ENCODE peak calls at places on chromosomes 3 and 15, in four cellular contexts. A is fibroblast of lung, Z is PC-3, Y is A549. K is an unnamed sample.
A peak's percentile ranks its signal among the peaks of the same experiment; 100 is the strongest.

GRCh38 chr3:72186485-72186864 is 401.5 kb upstream of the PROK2 start:
- DNase-seq in A (peak; percentile 76), Y (no peak), Z (peak; percentile 39), K (peak; percentile 75)

GRCh38 chr3:142947799-142948575 is 15.5 kb downstream of the PAQR9 start:
- DNase-seq in A (peak; percentile 46), Y (no peak), Z (peak; percentile 71), K (peak; percentile 81)

GRCh38 chr3:173826901-173827609 is 429.5 kb downstream of the NLGN1 start:
- DNase-seq in Z (no peak), A (peak; percentile 85), Y (no peak), K (peak; percentile 69)

GRCh38 chr15:81302605-81303204 is 21.2 kb downstream of the STARD5 start:
- DNase-seq in Y (no peak), Z (no peak), A (no peak), K (no peak)

GRCh38 chr3:194082596-194083220 is 53.2 kb upstream of the HES1 start:
- DNase-seq in Y (no peak), A (peak; percentile 23), Z (no peak), K (peak; percentile 90)

GRCh38 chr3:157119369-157119951 is 40.5 kb downstream of the CCNL1 start:
- DNase-seq in Y (no peak), A (no peak), Z (peak; percentile 45), K (no peak)

GRCh38 chr15:97959738-97960363 is 652 bp upstream of the ARRDC4 start:
- DNase-seq in Z (no peak), A (no peak), Y (no peak), K (peak; percentile 34)

GRCh38 chr3:98903099-98903498 is 1.6 kb upstream of the DCBLD2 start:
- DNase-seq in Y (peak; percentile 52), A (peak; percentile 71), Z (peak; percentile 51), K (peak; percentile 21)

GRCh38 chr3:172397716-172398405 is 50.4 kb downstream of the GHSR start:
- DNase-seq in Y (peak; percentile 7), Z (peak; percentile 49), A (peak; percentile 25), K (no peak)

GRCh38 chr3:58683001-58683845 is 16.6 kb upstream of the FAM3D start:
- DNase-seq in Z (peak; percentile 23), Y (no peak), A (peak; percentile 90), K (peak; percentile 44)

GRCh38 chr3:33211444-33211843 is 7.2 kb downstream of the SUSD5 start:
- DNase-seq in Z (peak; percentile 95), A (peak; percentile 91), Y (peak; percentile 51), K (peak; percentile 79)

GRCh38 chr3:197600796-197601565 is 45.2 kb upstream of the BDH1 start:
- DNase-seq in A (peak; percentile 76), Y (no peak), Z (no peak), K (peak; percentile 81)

GRCh38 chr3:182388506-182388905 is 404.8 kb upstream of the ATP11B start:
- DNase-seq in Z (peak; percentile 45), Y (no peak), A (peak; percentile 41), K (no peak)
- H3K27ac ChIP-seq in Z (no peak overlapping the region), Y (no peak overlapping the region), A (no peak overlapping the region), K (no peak overlapping the region)

GRCh38 chr3:159762238-159762637 is 226.4 kb upstream of the IL12A start:
- DNase-seq in A (peak; percentile 63), Y (peak; percentile 86), Z (peak; percentile 76), K (peak; percentile 63)
- TF ChIP-seq CTCF in A (no peak), Y (peak; percentile 30), Z (no peak), K (no peak)

GRCh38 chr3:190076138-190076537 is 44.6 kb downstream of the P3H2 start:
- DNase-seq in A (peak; percentile 63), Y (no peak), Z (no peak), K (no peak)
- H3K4me3 ChIP-seq in A (no peak overlapping the region), Y (no peak overlapping the region), Z (peak overlapping the region; percentile 26), K (peak overlapping the region; percentile 31)

GRCh38 chr3:5026046-5026362 is 46.8 kb downstream of the BHLHE40 start:
- DNase-seq in Z (no peak), Y (no peak), A (no peak), K (no peak)
- H3K27ac ChIP-seq in Z (peak overlapping the region; percentile 96), Y (peak overlapping the region; percentile 98), A (peak overlapping the region; percentile 79), K (peak overlapping the region; percentile 98)